ENCODE peak calls at places on chromosome 9, in eight cellular contexts. J is MV-4-11, N is nucleus accumbens, K is iPS DF 19.7, I is NCI-H2081, P is cardiac muscle cell, X is pancreas, D is RCC 7860. O is an unnamed sample.

GRCh38 chr9:25513509-25514033 is 164.7 kb downstream of the TUSC1 start:
- DNase-seq in D (no peak), X (no peak), N (no peak), I (no peak), K (no peak), J (no peak), P (no peak), O (no peak)

GRCh38 chr9:37026085-37026935 is 7.8 kb downstream of the PAX5 start:
- DNase-seq in D (no peak), N (no peak), J (no peak), P (no peak), X (no peak), I (no peak), K (no peak), O (no peak)

GRCh38 chr9:13586726-13587392 is 307.4 kb upstream of the MPDZ start:
- DNase-seq in N (no peak), J (no peak), D (no peak), K (no peak), I (no peak), X (no peak), P (peak), O (no peak)

GRCh38 chr9:131869312-131869711 is 129.4 kb upstream of the RAPGEF1 start:
- DNase-seq in D (no peak), J (no peak), X (no peak), P (no peak), I (no peak), K (no peak), N (no peak), O (no peak)

GRCh38 chr9:78286946-78287388 is 10.0 kb upstream of the PSAT1 start:
- DNase-seq in X (no peak), K (no peak), J (no peak), I (no peak), N (no peak), P (no peak), D (no peak), O (no peak)

GRCh38 chr9:131037336-131038255 is 28.6 kb downstream of the LAMC3 start:
- DNase-seq in K (no peak), N (no peak), I (no peak), D (no peak), J (no peak), P (peak), X (no peak), O (no peak)

GRCh38 chr9:81530846-81531245 is 158.5 kb downstream of the TLE1 start:
- DNase-seq in K (no peak), D (peak), I (no peak), X (no peak), N (no peak), P (no peak), J (no peak), O (no peak)

GRCh38 chr9:84513981-84514380 is 155.5 kb upstream of the NTRK2 start:
- DNase-seq in D (no peak), P (no peak), J (no peak), K (no peak), N (no peak), X (no peak), I (no peak), O (no peak)

GRCh38 chr9:69516353-69517322 is 155.5 kb downstream of the APBA1 start:
- DNase-seq in K (no peak), J (no peak), I (no peak), X (no peak), P (no peak), D (no peak), N (no peak), O (no peak)

GRCh38 chr9:129289883-129290282 is 111.8 kb upstream of the IER5L start:
- DNase-seq in I (no peak), D (no peak), J (no peak), K (no peak), X (no peak), N (no peak), P (no peak), O (no peak)

GRCh38 chr9:14270358-14271077 is 43.4 kb downstream of the NFIB start:
- DNase-seq in K (no peak), J (no peak), N (no peak), P (peak), X (no peak), D (no peak), I (no peak), O (no peak)

GRCh38 chr9:134136117-134136996 is 475 bp downstream of the WDR5 start:
- DNase-seq in J (no peak), P (peak), D (no peak), K (no peak), N (no peak), X (no peak), I (no peak), O (peak)

GRCh38 chr9:134304306-134304705 is 21.9 kb upstream of the RXRA start:
- DNase-seq in X (no peak), J (no peak), I (no peak), N (no peak), K (no peak), D (no peak), P (no peak), O (no peak)

GRCh38 chr9:36396985-36397384 is 3.1 kb downstream of the RNF38 start:
- DNase-seq in I (no peak), D (no peak), X (no peak), J (peak), K (no peak), N (no peak), P (no peak), O (no peak)

GRCh38 chr9:13443380-13444271 is 164.1 kb upstream of the MPDZ start:
- DNase-seq in J (no peak), D (no peak), K (no peak), N (peak), I (peak), X (no peak), P (no peak), O (no peak)

GRCh38 chr9:17795708-17796107 is 216.8 kb downstream of the SH3GL2 start:
- DNase-seq in D (no peak), X (no peak), I (no peak), P (no peak), N (no peak), J (peak), K (no peak), O (no peak)

GRCh38 chr9:106869458-106869857 is 6.5 kb downstream of the ZNF462 start:
- DNase-seq in D (no peak), I (no peak), J (no peak), N (no peak), X (no peak), P (no peak), K (no peak), O (no peak)

GRCh38 chr9:77177894-77178794 is 810 bp downstream of the VPS13A start:
- DNase-seq in K (no peak), P (peak), J (peak), I (no peak), N (peak), X (peak), D (peak), O (peak)

GRCh38 chr9:93684806-93685553 is 108.6 kb downstream of the PHF2 start:
- DNase-seq in N (no peak), D (no peak), J (peak), X (no peak), I (no peak), P (no peak), K (peak), O (no peak)

GRCh38 chr9:74953235-74953741 is 576 bp upstream of the C9orf40 start:
- DNase-seq in X (no peak), K (no peak), N (no peak), I (no peak), P (no peak), J (peak), D (no peak), O (no peak)

O was measured in Caco-2.